ENCODE peak calls at places on chromosomes 1 and 21, in seven cellular contexts. X, G, E, Z, C, O and Y are unnamed samples.

GRCh38 chr1:180603223-180603849 is 28.5 kb upstream of the XPR1 start:
- DNase-seq in C (no peak), G (no peak), E (no peak), Z (peak), X (no peak), O (no peak), Y (no peak)

GRCh38 chr21:34938079-34938764 is 110.9 kb downstream of the RUNX1 start:
- DNase-seq in E (no peak), C (no peak), Z (no peak), G (no peak), X (no peak), O (no peak), Y (no peak)

GRCh38 chr1:65832296-65832695 is 39.6 kb downstream of the PDE4B start:
- DNase-seq in E (no peak), Z (no peak), O (no peak), C (no peak), X (no peak), G (no peak), Y (no peak)

GRCh38 chr21:45618287-45618686 is 25.2 kb upstream of the PCBP3 start:
- DNase-seq in X (no peak), O (no peak), G (peak), Z (no peak), E (no peak), C (peak), Y (no peak)

GRCh38 chr21:41168391-41169257 is 664 bp downstream of the BACE2 start:
- DNase-seq in X (peak), Z (no peak), G (peak), O (peak), C (peak), E (peak), Y (peak)

GRCh38 chr1:183562701-183563100 is 27.6 kb downstream of the NCF2 start:
- DNase-seq in E (no peak), C (no peak), Z (no peak), O (no peak), G (no peak), X (no peak), Y (no peak)

GRCh38 chr1:240705584-240705983 is 93.6 kb upstream of the GREM2 start:
- DNase-seq in Z (no peak), X (no peak), O (no peak), G (no peak), C (no peak), E (no peak), Y (no peak)

GRCh38 chr1:230191079-230191478 is 124.0 kb downstream of the GALNT2 start:
- DNase-seq in O (peak), X (peak), C (no peak), Z (peak), G (no peak), E (peak), Y (peak)

GRCh38 chr1:234265861-234266260 is 107.4 kb upstream of the COA6 start:
- DNase-seq in E (no peak), G (no peak), Z (no peak), X (no peak), C (no peak), O (no peak), Y (no peak)

GRCh38 chr1:171418546-171418945 is 66.8 kb upstream of the PRRC2C start:
- DNase-seq in Z (no peak), E (no peak), C (no peak), O (no peak), X (no peak), G (no peak), Y (no peak)

GRCh38 chr1:46223472-46223943 is 20.4 kb downstream of the LURAP1 start:
- DNase-seq in X (peak), E (peak), O (peak), C (peak), G (peak), Z (peak), Y (peak)

GRCh38 chr1:234676103-234676594 is 66.2 kb upstream of the IRF2BP2 start:
- DNase-seq in E (peak), Z (peak), X (peak), C (peak), G (peak), O (peak), Y (peak)

GRCh38 chr21:43298546-43299440 is 128.1 kb downstream of the SIK1 start:
- DNase-seq in C (no peak), O (no peak), X (no peak), E (no peak), Z (no peak), G (no peak), Y (no peak)

GRCh38 chr1:68281946-68282615 is 49.8 kb upstream of the WLS start:
- DNase-seq in C (no peak), O (no peak), E (no peak), G (no peak), X (no peak), Z (no peak), Y (no peak)

GRCh38 chr1:18191037-18191867 is 83.7 kb downstream of the IGSF21 start:
- DNase-seq in C (peak), O (no peak), Z (no peak), X (no peak), G (no peak), E (no peak), Y (no peak)

GRCh38 chr1:109761227-109762038 is 2.3 kb downstream of the EPS8L3 start:
- DNase-seq in O (peak), E (no peak), Z (no peak), C (peak), G (no peak), X (no peak), Y (peak)

GRCh38 chr1:230292739-230293720 is 133.1 kb downstream of the PGBD5 start:
- DNase-seq in Z (no peak), O (peak), X (no peak), G (peak), C (no peak), E (no peak), Y (no peak)

GRCh38 chr1:59433440-59433813 is 136.5 kb downstream of the FGGY start:
- DNase-seq in E (no peak), O (no peak), X (no peak), Z (no peak), G (no peak), C (no peak), Y (no peak)

GRCh38 chr1:162973381-162973795 is 95.8 kb upstream of the RGS4 start:
- DNase-seq in Z (no peak), X (no peak), G (no peak), E (peak), O (no peak), C (no peak), Y (no peak)

GRCh38 chr1:202568466-202569196 is 141.6 kb downstream of the SYT2 start:
- DNase-seq in G (no peak), Z (no peak), E (no peak), X (no peak), O (no peak), C (no peak), Y (no peak)

GRCh38 chr1:14372526-14372925 is 226.0 kb upstream of the KAZN start:
- DNase-seq in Z (no peak), E (no peak), G (no peak), C (no peak), X (no peak), O (no peak), Y (no peak)

GRCh38 chr1:115717541-115717940 is 51.0 kb downstream of the CASQ2 start:
- DNase-seq in X (peak), E (peak), C (peak), Z (peak), G (no peak), O (peak), Y (peak)

DNA sequence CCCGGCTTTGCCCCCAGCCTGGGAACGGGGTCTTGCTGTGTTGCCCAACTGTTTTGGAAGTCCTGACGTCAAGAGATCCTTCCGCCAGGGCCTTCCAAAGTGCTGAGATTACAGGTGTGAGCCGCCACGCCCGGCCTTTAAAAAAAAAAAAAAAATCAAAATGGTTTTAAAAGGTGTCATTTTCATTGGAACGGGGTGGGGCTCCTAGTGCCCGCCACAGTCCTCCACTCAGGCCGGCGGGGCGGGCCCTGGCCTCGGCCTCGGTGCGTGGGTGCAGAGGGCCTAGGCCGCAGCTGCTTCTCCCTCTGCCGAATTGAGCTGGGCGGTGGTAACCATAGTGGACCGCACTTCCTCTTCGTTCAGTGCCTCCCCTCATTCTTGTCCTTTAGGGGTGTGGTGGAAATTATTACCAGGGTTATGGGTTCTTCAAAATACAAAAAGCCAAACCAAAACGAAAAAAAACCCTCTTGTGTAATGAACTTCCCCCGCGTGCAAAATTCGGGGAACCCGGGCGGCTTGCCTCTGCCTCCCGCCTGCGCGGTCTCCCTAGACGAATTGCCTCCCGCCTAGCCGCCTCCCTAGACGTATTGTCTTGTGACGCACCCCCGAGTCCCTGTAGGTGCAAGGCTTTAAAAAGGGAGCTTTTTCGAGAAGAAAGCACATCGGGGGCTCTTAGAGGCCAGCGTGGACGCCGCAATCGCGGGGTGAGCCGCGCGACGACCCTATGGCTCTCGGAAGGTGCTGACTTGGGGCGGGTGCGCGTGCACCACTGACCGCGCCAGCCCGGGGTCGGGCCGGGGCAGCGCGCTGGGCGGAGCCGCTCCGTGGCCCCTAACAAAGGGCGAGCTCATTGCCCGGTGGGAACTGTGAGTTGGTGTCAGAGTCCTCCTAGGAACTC is 10.5 kb upstream of the SPEN start:
- DNase-seq in E (peak), C (no peak), Z (no peak), O (peak), G (no peak), X (no peak), Y (peak)
- TF ChIP-seq POLR2AphosphoS5 in E (no peak), C (no peak), Z (no peak), O (no peak), G (no peak), X (no peak), Y (no peak)

DNA sequence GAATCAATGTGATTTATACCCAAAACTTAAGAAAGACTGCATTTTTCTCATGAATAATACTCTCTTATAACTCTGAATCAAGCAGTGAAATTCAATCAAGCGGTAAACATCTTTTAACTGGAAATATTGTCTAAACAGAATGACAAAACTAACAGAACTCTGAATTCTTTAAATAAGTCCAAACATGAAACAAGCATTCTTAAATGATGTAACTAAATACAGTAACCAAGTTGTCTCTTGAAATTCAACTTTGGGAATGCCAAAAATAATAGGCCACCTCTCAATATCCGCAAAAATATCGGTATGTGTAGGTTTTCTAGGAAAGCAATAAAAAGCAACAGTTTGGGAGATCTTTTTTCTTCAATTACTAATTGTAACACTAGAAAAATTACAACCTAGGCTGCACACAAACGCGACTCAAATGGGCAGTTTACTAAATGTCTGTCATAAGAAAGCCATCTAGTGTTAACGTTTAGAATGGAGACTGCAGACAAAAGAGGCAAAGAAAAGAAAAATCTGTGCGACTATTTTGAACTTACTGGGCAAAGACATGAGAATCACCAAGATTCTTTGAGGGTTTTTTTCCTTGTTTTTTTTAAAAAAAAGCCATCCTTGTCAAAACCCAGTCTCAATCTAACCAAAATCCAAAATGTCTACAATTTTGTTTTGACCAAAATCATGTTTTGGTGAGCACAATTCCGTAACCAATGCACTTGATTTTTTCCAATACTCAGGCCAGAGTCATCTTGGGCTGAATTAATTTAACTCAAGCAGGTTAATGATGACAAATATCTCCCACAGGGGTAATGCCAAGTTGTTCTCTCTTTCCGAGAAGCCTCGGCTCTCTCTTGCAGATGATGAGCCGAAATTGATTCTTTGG is 1.4 kb downstream of the SIPA1L2 start:
- DNase-seq in G (no peak), C (peak), X (no peak), Z (no peak), O (no peak), E (peak), Y (no peak)
- H3K27ac ChIP-seq in G (peak), C (no peak), X (no peak), Z (no peak), O (peak), E (no peak), Y (peak)

DNA sequence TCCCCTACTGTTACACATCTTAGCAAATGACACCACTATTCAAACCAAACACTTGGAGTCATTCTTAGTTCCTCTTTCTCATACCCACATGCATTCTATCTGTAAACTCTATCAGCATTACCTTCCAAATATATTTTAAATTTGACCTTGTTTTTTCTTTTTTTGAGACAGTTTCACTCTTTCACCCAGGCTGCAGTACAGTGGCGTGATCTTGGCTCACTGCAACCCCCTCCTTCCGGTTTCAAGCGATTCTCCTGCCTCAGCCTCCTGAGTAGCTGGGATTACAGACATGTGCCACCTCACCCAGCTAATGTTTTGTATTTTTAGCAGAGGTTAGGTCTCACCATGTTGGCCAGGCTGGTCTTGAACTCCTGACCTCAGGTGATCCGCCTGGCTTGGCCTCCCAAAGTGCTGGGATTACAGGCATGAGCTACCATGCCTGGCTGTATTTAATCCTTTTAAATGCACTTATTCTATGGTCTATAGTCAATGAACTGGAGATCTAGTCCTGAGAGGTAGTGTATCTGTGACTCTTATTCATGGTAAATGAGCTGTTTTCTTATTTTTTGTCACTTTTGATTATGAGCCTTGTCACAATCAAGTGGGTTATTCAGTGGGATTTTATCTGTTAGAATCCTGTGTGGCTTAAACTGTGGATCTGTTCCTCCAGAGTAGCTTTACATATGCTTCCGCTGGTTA is 73.1 kb downstream of the GATAD2B start:
- DNase-seq in G (no peak), X (no peak), O (no peak), Z (no peak), E (no peak), C (no peak), Y (no peak)
- TF ChIP-seq POLR2AphosphoS5 in G (no peak), X (no peak), O (no peak), Z (no peak), E (no peak), C (no peak), Y (no peak)

DNA sequence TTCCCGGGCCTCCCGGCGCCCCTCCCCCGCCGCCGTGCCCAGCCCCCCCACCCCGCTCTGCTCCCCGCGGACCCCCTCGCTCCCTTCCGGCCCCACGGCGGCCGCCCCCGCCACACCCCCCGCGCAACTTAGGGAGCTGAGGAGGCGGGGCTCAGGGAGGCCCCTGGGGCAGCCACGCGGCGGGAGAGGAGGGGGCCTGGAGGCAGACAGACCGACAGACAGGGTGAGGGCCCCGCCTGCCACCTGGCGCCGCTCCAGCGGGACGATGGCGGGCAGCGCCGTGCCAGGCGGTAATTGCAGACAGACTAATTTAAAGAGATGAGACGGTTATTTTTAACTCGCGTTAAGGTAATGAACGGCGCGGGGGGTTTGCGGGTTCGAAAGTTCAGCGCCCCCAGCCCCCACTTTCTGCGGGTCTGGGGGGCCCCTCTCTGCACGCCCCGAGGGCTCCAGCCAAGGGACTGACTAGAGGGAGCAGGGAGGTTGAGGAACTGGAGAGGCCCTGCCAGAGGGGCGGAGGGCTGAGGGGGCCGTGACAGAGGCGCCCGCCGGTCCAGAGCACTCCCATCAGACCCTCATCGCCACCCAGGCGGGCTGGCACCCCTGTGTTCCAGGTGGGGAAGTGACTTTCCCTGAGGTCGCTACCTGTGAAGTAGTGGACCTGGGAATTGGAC is 5.3 kb downstream of the FOXO6 start:
- DNase-seq in Z (peak), O (no peak), G (no peak), E (no peak), C (peak), X (no peak), Y (no peak)
- H3K27ac ChIP-seq in Z (no peak), O (no peak), G (peak), E (no peak), C (peak), X (peak), Y (peak)

DNA sequence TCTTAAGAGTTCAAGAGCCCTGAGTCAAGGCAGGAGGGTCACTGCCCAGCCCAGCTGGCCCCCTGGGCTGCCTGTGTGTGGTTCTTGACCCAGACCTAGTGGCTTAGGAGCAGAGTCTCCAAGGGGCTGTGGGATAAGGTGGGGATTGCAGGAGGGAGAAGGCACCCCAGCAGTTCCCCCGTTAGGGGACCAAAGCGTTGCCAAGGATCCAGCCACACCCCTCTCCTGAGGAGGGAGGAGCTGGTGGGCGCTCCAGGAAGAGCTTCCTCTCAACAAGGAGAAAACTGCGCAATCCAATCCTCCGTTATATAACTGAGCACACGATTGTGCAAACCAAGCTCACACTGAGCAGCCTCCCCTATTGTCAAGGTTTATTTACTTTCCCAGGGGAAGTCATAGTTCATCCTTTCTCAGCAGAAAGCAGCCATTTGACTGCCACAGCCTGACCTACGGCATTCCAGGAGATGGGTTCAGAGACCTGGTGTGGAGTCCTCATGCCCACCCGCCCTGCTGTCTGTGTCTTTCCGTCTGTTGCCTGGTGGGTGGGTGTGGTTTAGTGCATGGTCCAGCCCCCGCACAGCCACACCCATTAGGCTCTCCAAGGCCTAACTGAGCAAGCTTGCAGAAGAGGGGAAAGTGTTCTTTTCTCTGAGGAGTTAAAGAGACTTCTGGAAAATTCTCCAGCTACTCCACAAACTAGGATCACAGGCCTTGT is 3.5 kb downstream of the EPHX1 start:
- DNase-seq in G (no peak), Z (peak), O (peak), X (no peak), E (peak), C (no peak), Y (peak)
- TF ChIP-seq POLR2AphosphoS5 in G (no peak), Z (no peak), O (peak), X (peak), E (no peak), C (no peak), Y (peak)

GRCh38 chr1:41449326-41449921 is 35.1 kb downstream of the EDN2 start:
- DNase-seq in X (peak), E (no peak), C (no peak), G (no peak), Z (no peak), O (no peak), Y (no peak)

GRCh38 chr1:41448831-41449230 is 35.7 kb downstream of the EDN2 start:
- DNase-seq in X (no peak), E (no peak), Z (no peak), C (no peak), G (no peak), O (no peak), Y (no peak)

GRCh38 chr1:41446851-41447610 is 37.5 kb downstream of the EDN2 start:
- DNase-seq in E (no peak), O (no peak), X (no peak), Z (no peak), C (no peak), G (no peak), Y (no peak)

GRCh38 chr1:41450747-41451285 is 33.7 kb downstream of the EDN2 start:
- DNase-seq in O (no peak), X (peak), C (no peak), E (no peak), G (peak), Z (no peak), Y (no peak)

GRCh38 chr1:41447995-41448770 is 36.3 kb downstream of the EDN2 start:
- DNase-seq in E (no peak), G (peak), Z (no peak), X (no peak), O (no peak), C (no peak), Y (no peak)
- H3K27ac ChIP-seq in E (no peak), G (peak), Z (no peak), X (peak), O (no peak), C (peak), Y (no peak)

GRCh38 chr1:193372553-193372952 is 186.1 kb upstream of the B3GALT2 start:
- DNase-seq in C (no peak), G (no peak), X (no peak), Z (no peak), O (no peak), E (no peak), Y (no peak)
- TF ChIP-seq POLR2AphosphoS5 in C (no peak), G (no peak), X (no peak), Z (no peak), O (no peak), E (no peak), Y (no peak)